ENCODE peak calls at places on chromosomes 16 and 17, in five cellular contexts. One of them, this sample, is unnamed.

GRCh38 chr17:58411408-58411894 is 5.9 kb downstream of the RNF43 start:
- DNase-seq in BJ: no peak
- DNase-seq in choroid plexus epithelial cell: no peak
- DNase-seq in IMR-90: no peak
- DNase-seq in astrocyte of the spinal cord: no peak
- DNase-seq in this sample: no peak

GRCh38 chr17:8930664-8931063 is 34.8 kb downstream of the PIK3R5 start:
- DNase-seq in BJ: no peak
- DNase-seq in choroid plexus epithelial cell: no peak
- DNase-seq in IMR-90: no peak
- DNase-seq in astrocyte of the spinal cord: no peak
- DNase-seq in this sample: no peak

GRCh38 chr17:27153005-27153404 is 140.9 kb upstream of the WSB1 start:
- DNase-seq in BJ: no peak
- DNase-seq in choroid plexus epithelial cell: no peak
- DNase-seq in IMR-90: peak
- DNase-seq in astrocyte of the spinal cord: no peak
- DNase-seq in this sample: peak

GRCh38 chr16:57759541-57760356 is 24.2 kb downstream of the KATNB1 start:
- DNase-seq in BJ: no peak
- DNase-seq in choroid plexus epithelial cell: no peak
- DNase-seq in IMR-90: no peak
- DNase-seq in astrocyte of the spinal cord: no peak
- DNase-seq in this sample: no peak

GRCh38 chr17:27878776-27879562 is 14.2 kb downstream of the LYRM9 start:
- DNase-seq in BJ: no peak
- DNase-seq in choroid plexus epithelial cell: no peak
- DNase-seq in IMR-90: no peak
- DNase-seq in astrocyte of the spinal cord: no peak
- DNase-seq in this sample: no peak

GRCh38 chr17:61657338-61657737 is 66.3 kb upstream of the NACA2 start:
- DNase-seq in BJ: no peak
- DNase-seq in choroid plexus epithelial cell: no peak
- DNase-seq in IMR-90: peak
- DNase-seq in astrocyte of the spinal cord: no peak
- DNase-seq in this sample: no peak

GRCh38 chr17:82230627-82231311 is 1.9 kb downstream of the SLC16A3 start:
- DNase-seq in BJ: no peak
- DNase-seq in choroid plexus epithelial cell: peak
- DNase-seq in IMR-90: peak
- DNase-seq in astrocyte of the spinal cord: peak
- DNase-seq in this sample: peak

GRCh38 chr16:49575352-49576172 is 202.0 kb downstream of the C16orf78 start:
- DNase-seq in BJ: no peak
- DNase-seq in choroid plexus epithelial cell: no peak
- DNase-seq in IMR-90: no peak
- DNase-seq in astrocyte of the spinal cord: no peak
- DNase-seq in this sample: no peak

GRCh38 chr17:42312285-42313130 is 24.2 kb downstream of the STAT5A start:
- DNase-seq in BJ: no peak
- DNase-seq in choroid plexus epithelial cell: peak
- DNase-seq in IMR-90: peak
- DNase-seq in astrocyte of the spinal cord: peak
- DNase-seq in this sample: peak

GRCh38 chr17:5035356-5035755 is at the start of gene SLC52A1:
- DNase-seq in BJ: no peak
- DNase-seq in choroid plexus epithelial cell: no peak
- DNase-seq in IMR-90: no peak
- DNase-seq in astrocyte of the spinal cord: no peak
- DNase-seq in this sample: no peak

GRCh38 chr16:73152731-73153130 is 104.8 kb upstream of the ZFHX3 start:
- DNase-seq in BJ: no peak
- DNase-seq in choroid plexus epithelial cell: peak
- DNase-seq in IMR-90: no peak
- DNase-seq in astrocyte of the spinal cord: no peak
- DNase-seq in this sample: no peak

GRCh38 chr17:42459983-42460300 is 1.3 kb downstream of the ATP6V0A1 start:
- DNase-seq in BJ: no peak
- DNase-seq in choroid plexus epithelial cell: peak
- DNase-seq in IMR-90: peak
- DNase-seq in astrocyte of the spinal cord: peak
- DNase-seq in this sample: peak

GRCh38 chr17:76382803-76383644 is 1.4 kb upstream of the SPHK1 start:
- DNase-seq in BJ: no peak
- DNase-seq in choroid plexus epithelial cell: peak
- DNase-seq in IMR-90: peak
- DNase-seq in astrocyte of the spinal cord: peak
- DNase-seq in this sample: peak

GRCh38 chr16:4538067-4538385 is 547 bp downstream of the CDIP1 start:
- DNase-seq in BJ: no peak
- DNase-seq in choroid plexus epithelial cell: no peak
- DNase-seq in IMR-90: no peak
- DNase-seq in astrocyte of the spinal cord: no peak
- DNase-seq in this sample: no peak

GRCh38 chr17:69761767-69762321 is 313.2 kb upstream of the KCNJ16 start:
- DNase-seq in BJ: peak
- DNase-seq in choroid plexus epithelial cell: peak
- DNase-seq in IMR-90: peak
- DNase-seq in astrocyte of the spinal cord: peak
- DNase-seq in this sample: peak

GRCh38 chr17:29749045-29749825 is 126.5 kb upstream of the CORO6 start:
- DNase-seq in BJ: no peak
- DNase-seq in choroid plexus epithelial cell: no peak
- DNase-seq in IMR-90: peak
- DNase-seq in astrocyte of the spinal cord: no peak
- DNase-seq in this sample: no peak

GRCh38 chr16:66523861-66524354 is 26.0 kb downstream of the TK2 start:
- DNase-seq in BJ: no peak
- DNase-seq in choroid plexus epithelial cell: no peak
- DNase-seq in IMR-90: no peak
- DNase-seq in astrocyte of the spinal cord: no peak
- DNase-seq in this sample: no peak

GRCh38 chr16:89320717-89321501 is 103.4 kb downstream of the ZNF778 start:
- DNase-seq in BJ: no peak
- DNase-seq in choroid plexus epithelial cell: peak
- DNase-seq in IMR-90: peak
- DNase-seq in astrocyte of the spinal cord: peak
- DNase-seq in this sample: peak

GRCh38 chr16:69406780-69407331 is 17.6 kb upstream of the CYB5B start:
- DNase-seq in BJ: no peak
- DNase-seq in choroid plexus epithelial cell: no peak
- DNase-seq in IMR-90: no peak
- DNase-seq in astrocyte of the spinal cord: no peak
- DNase-seq in this sample: no peak

GRCh38 chr17:61400786-61401279 is 1.2 kb downstream of the TBX2 start:
- DNase-seq in BJ: no peak
- DNase-seq in choroid plexus epithelial cell: peak
- DNase-seq in IMR-90: no peak
- DNase-seq in astrocyte of the spinal cord: no peak
- DNase-seq in this sample: no peak

GRCh38 chr16:75262104-75262799 is 10.8 kb upstream of the BCAR1 start:
- DNase-seq in BJ: no peak
- DNase-seq in choroid plexus epithelial cell: peak
- DNase-seq in IMR-90: no peak
- DNase-seq in astrocyte of the spinal cord: no peak
- DNase-seq in this sample: peak

GRCh38 chr17:14545156-14545906 is 244.4 kb downstream of the HS3ST3B1 start:
- DNase-seq in BJ: no peak
- DNase-seq in choroid plexus epithelial cell: no peak
- DNase-seq in IMR-90: no peak
- DNase-seq in astrocyte of the spinal cord: no peak
- DNase-seq in this sample: no peak

GRCh38 chr17:11909348-11909747 is 87.9 kb downstream of the ZNF18 start:
- DNase-seq in BJ: no peak
- DNase-seq in choroid plexus epithelial cell: no peak
- DNase-seq in IMR-90: no peak
- DNase-seq in astrocyte of the spinal cord: no peak
- DNase-seq in this sample: no peak

GRCh38 chr16:1433756-1434155 is 2.9 kb downstream of the PERCC1 start:
- DNase-seq in BJ: no peak
- DNase-seq in choroid plexus epithelial cell: no peak
- DNase-seq in IMR-90: no peak
- DNase-seq in astrocyte of the spinal cord: no peak
- DNase-seq in this sample: no peak
- TF ChIP-seq CTCF in BJ: no peak
- TF ChIP-seq CTCF in choroid plexus epithelial cell: no peak
- TF ChIP-seq CTCF in IMR-90: no peak
- TF ChIP-seq CTCF in astrocyte of the spinal cord: no peak
- TF ChIP-seq CTCF in this sample: no peak

GRCh38 chr16:2235695-2236361 is 416 bp upstream of the DNASE1L2 start:
- DNase-seq in BJ: no peak
- DNase-seq in choroid plexus epithelial cell: no peak
- DNase-seq in IMR-90: no peak
- DNase-seq in astrocyte of the spinal cord: no peak
- DNase-seq in this sample: no peak
- H3K4me3 ChIP-seq in BJ: no peak
- H3K4me3 ChIP-seq in choroid plexus epithelial cell: no peak
- H3K4me3 ChIP-seq in IMR-90: no peak
- H3K4me3 ChIP-seq in astrocyte of the spinal cord: no peak
- H3K4me3 ChIP-seq in this sample: no peak

DNA sequence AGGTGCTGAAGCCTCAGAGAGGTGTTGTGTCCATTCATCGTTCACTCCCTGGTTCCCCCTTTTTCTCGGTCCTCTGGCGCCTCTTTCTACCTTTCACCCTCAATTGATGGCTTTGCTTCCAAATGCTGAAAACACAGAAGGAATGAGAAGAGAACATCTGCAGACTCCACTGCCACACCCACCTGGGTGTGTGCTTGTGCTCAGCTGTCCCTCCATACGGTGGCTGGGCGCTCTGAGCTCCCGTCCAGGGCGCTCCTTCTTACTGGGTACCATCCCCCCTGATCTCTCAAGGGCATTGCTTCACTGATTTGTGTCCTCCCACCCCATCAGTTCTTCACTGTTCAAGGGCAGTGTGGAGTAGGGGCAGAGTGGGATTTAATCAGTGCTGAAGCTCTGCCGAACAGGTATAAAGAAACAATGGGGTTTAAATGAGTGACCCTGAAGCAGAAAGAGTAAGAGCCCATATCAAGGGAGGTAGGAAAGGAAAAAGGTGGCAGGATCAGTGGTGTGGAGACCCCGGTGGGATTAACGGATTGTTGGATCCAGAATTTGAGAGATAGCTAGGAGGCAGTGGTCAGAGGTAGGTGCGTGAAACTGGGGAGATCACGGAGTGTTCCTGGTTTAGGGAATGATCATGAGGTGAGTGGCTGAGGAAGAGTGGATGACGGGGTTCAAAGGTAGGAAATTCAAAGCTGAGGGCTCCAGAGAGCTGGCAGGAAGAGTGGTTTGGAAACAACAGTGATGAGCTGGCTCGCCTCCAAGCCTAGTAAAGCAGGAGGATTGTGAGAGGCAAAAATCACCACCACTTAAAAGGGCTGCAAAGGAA is 40.8 kb downstream of the MRTFB start:
- DNase-seq in BJ: no peak
- DNase-seq in choroid plexus epithelial cell: peak
- DNase-seq in IMR-90: no peak
- DNase-seq in astrocyte of the spinal cord: no peak
- DNase-seq in this sample: peak
- TF ChIP-seq CTCF in BJ: no peak
- TF ChIP-seq CTCF in choroid plexus epithelial cell: no peak
- TF ChIP-seq CTCF in IMR-90: no peak
- TF ChIP-seq CTCF in astrocyte of the spinal cord: no peak
- TF ChIP-seq CTCF in this sample: no peak

DNA sequence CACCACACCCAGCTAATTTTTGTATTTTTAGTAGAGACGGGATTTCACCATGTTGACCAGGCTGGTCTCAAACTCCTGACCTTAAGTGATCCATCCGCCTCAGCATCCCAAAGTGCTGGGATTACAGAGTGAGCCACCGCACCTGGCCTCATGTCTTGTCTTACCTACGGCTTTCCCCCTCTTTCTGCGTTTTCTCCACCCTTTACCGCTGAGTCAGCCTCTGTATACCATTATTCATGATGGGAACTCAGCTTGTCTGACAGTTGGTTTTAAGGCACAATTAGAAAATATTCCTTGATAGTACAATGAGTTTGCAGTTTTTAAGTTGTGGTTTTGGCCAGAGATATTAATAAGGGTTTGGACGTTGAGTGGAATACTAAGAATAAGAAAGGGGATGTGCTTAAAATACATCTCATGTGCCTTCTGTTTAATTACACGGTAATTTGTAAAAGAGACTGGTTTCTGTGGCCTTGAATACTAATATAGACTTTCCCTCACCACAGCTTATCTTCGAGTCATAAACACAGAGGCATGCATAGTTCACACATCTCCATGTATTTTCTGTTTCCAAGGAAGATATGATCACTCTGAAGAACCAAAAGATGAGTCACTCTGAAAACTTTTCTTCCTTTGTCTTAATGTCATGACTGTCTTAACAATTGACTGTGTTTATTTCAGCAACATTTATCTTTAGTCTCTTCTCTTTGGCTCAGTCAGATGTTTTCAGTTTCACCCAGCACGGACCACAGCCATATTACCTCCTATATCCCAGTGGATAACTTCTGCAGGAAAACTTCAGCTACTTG is 54.3 kb downstream of the PITPNC1 start:
- DNase-seq in BJ: peak
- DNase-seq in choroid plexus epithelial cell: peak
- DNase-seq in IMR-90: peak
- DNase-seq in astrocyte of the spinal cord: peak
- DNase-seq in this sample: peak
- H3K4me3 ChIP-seq in BJ: no peak
- H3K4me3 ChIP-seq in choroid plexus epithelial cell: no peak
- H3K4me3 ChIP-seq in IMR-90: no peak
- H3K4me3 ChIP-seq in astrocyte of the spinal cord: no peak
- H3K4me3 ChIP-seq in this sample: no peak

DNA sequence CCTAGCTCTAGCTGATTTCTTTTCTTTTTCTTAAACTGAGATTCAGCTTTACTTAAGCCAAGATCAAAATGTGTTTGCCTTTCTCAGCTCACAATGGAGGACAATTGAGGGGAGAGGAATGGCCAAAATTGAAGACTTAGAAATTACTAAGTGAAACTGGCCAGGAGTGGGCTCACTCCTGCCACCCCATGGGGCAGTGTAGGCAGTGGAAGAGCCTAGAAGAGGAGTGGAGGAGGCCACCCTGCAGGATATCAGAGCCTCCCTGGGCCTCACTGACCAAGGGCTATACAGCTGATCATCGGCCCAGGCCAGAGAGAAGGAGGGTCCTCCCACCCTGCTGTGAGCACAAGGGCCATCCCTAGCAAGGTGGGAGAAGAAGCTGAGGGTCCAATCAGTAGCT is 119.8 kb downstream of the CCT6B start:
- DNase-seq in BJ: no peak
- DNase-seq in choroid plexus epithelial cell: no peak
- DNase-seq in IMR-90: no peak
- DNase-seq in astrocyte of the spinal cord: no peak
- DNase-seq in this sample: no peak
- TF ChIP-seq CTCF in BJ: no peak
- TF ChIP-seq CTCF in choroid plexus epithelial cell: no peak
- TF ChIP-seq CTCF in IMR-90: no peak
- TF ChIP-seq CTCF in astrocyte of the spinal cord: no peak
- TF ChIP-seq CTCF in this sample: no peak

DNA sequence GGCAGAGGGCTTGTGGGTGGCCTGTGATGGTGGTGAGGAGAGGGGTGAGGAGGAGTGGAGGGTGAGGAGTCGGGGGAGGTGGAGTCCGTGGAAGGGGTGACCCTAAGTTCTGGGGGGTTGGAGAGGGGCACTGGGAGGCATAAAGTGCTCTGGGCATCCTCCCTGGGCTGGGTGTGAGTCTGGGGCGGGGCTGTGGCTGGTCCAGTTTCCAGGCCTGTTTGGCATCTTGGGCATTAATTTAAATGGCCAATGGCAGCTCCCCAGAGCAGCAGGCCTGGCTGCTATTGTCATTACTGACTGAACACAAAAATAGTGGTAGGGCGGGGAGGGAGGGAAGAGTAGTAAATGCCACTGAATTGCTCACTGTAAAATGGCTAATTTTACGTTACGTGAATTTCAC is 7.7 kb upstream of the ARHGAP23 start:
- DNase-seq in BJ: no peak
- DNase-seq in choroid plexus epithelial cell: no peak
- DNase-seq in IMR-90: no peak
- DNase-seq in astrocyte of the spinal cord: no peak
- DNase-seq in this sample: no peak
- H3K4me3 ChIP-seq in BJ: no peak
- H3K4me3 ChIP-seq in choroid plexus epithelial cell: no peak
- H3K4me3 ChIP-seq in IMR-90: no peak
- H3K4me3 ChIP-seq in astrocyte of the spinal cord: no peak
- H3K4me3 ChIP-seq in this sample: no peak